ENCODE peak calls at places on chromosomes 5 and 9, in nine cellular contexts. H is tibial nerve, G is sigmoid colon, W is coronary artery, M is upper lobe of right lung, Y is GM23338, R is cardiac muscle cell, I is heart right ventricle, V is mammary epithelial cell. P is an unnamed sample.
A peak's percentile ranks its signal among the peaks of the same experiment; 100 is the strongest.

GRCh38 chr9:127281887-127282286 is 17.3 kb downstream of the GARNL3 start:
- DNase-seq in H (no peak), G (no peak), W (no peak), M (no peak), Y (no peak), R (no peak), I (no peak), V (no peak), P (no peak)

GRCh38 chr5:148785223-148785622 is 41.2 kb upstream of the ADRB2 start:
- DNase-seq in H (no peak), G (no peak), W (no peak), M (no peak), Y (no peak), R (no peak), I (no peak), V (no peak), P (no peak)

GRCh38 chr9:135751501-135751900 is 49.5 kb downstream of the KCNT1 start:
- DNase-seq in H (no peak), G (no peak), W (no peak), M (no peak), Y (no peak), R (no peak), I (no peak), V (no peak), P (no peak)

GRCh38 chr9:120080781-120081180 is 499.2 kb downstream of the CDK5RAP2 start:
- DNase-seq in H (no peak), G (no peak), W (no peak), M (no peak), Y (peak; percentile 8), R (no peak), I (no peak), V (no peak), P (no peak)

GRCh38 chr5:128537306-128537998 is 593 bp downstream of the FBN2 start:
- DNase-seq in H (no peak), G (no peak), W (no peak), M (peak; percentile 68), Y (peak; percentile 60), R (no peak), I (peak; percentile 24), V (peak; percentile 59), P (peak; percentile 36)

GRCh38 chr5:87746891-87747366 is 334.2 kb upstream of the CCNH start:
- DNase-seq in H (no peak), G (no peak), W (no peak), M (no peak), Y (no peak), R (no peak), I (no peak), V (peak; percentile 97), P (no peak)

GRCh38 chr9:129932303-129933151 is 97.3 kb downstream of the USP20 start:
- DNase-seq in H (no peak), G (no peak), W (no peak), M (no peak), Y (peak; percentile 19), R (no peak), I (peak; percentile 13), V (no peak), P (no peak)

GRCh38 chr9:93597142-93597706 is 20.8 kb downstream of the PHF2 start:
- DNase-seq in H (no peak), G (no peak), W (peak; percentile 49), M (peak; percentile 35), Y (no peak), R (no peak), I (no peak), V (no peak), P (no peak)

GRCh38 chr9:91360551-91361293 is 996 bp downstream of the AUH start:
- DNase-seq in H (no peak), G (no peak), W (no peak), M (no peak), Y (peak; percentile 85), R (peak; percentile 13), I (no peak), V (peak; percentile 24), P (no peak)

GRCh38 chr9:135827866-135828580 is 79.3 kb downstream of the CAMSAP1 start:
- DNase-seq in H (no peak), G (no peak), W (peak; percentile 45), M (peak; percentile 54), Y (no peak), R (no peak), I (no peak), V (no peak), P (no peak)

GRCh38 chr5:8861764-8862163 is 684.1 kb downstream of the SEMA5A start:
- DNase-seq in H (no peak), G (no peak), W (no peak), M (no peak), Y (no peak), R (no peak), I (no peak), V (peak; percentile 52), P (no peak)

GRCh38 chr9:15373201-15373530 is 49.5 kb upstream of the SNAPC3 start:
- DNase-seq in H (no peak), G (no peak), W (no peak), M (no peak), Y (no peak), R (no peak), I (no peak), V (no peak), P (no peak)

GRCh38 chr9:83707518-83707767 is 315 bp downstream of the UBQLN1 start:
- DNase-seq in H (peak; percentile 40), G (no peak), W (peak; percentile 92), M (no peak), Y (no peak), R (no peak), I (no peak), V (peak; percentile 84), P (no peak)

GRCh38 chr5:151925396-151925750 is 722 bp upstream of the GLRA1 start:
- DNase-seq in H (no peak), G (no peak), W (no peak), M (no peak), Y (peak; percentile 31), R (no peak), I (no peak), V (no peak), P (no peak)

GRCh38 chr5:76114192-76114795 is 31.1 kb downstream of the SV2C start:
- DNase-seq in H (no peak), G (no peak), W (no peak), M (no peak), Y (peak; percentile 50), R (no peak), I (peak; percentile 7), V (no peak), P (peak; percentile 16)
- H3K27ac ChIP-seq in H (no peak overlapping the region), G (no peak overlapping the region), W (no peak overlapping the region), M (no peak overlapping the region), Y (no peak overlapping the region), R (no peak overlapping the region), I (no peak overlapping the region), V (no peak overlapping the region), P (no peak overlapping the region)

GRCh38 chr9:16670791-16671190 is 199.7 kb downstream of the BNC2 start:
- DNase-seq in H (no peak), G (no peak), W (no peak), M (no peak), Y (no peak), R (no peak), I (no peak), V (no peak), P (no peak)

GRCh38 chr9:16668906-16669305 is 201.6 kb downstream of the BNC2 start:
- DNase-seq in H (no peak), G (no peak), W (no peak), M (no peak), Y (no peak), R (no peak), I (no peak), V (no peak), P (no peak)

GRCh38 chr9:16672501-16672900 is 198.0 kb downstream of the BNC2 start:
- DNase-seq in H (no peak), G (no peak), W (no peak), M (no peak), Y (no peak), R (no peak), I (no peak), V (no peak), P (no peak)

GRCh38 chr9:16673171-16673570 is 197.3 kb downstream of the BNC2 start:
- DNase-seq in H (no peak), G (no peak), W (no peak), M (no peak), Y (no peak), R (no peak), I (no peak), V (peak; percentile 18), P (no peak)

GRCh38 chr9:16671591-16672137 is 198.8 kb downstream of the BNC2 start:
- DNase-seq in H (no peak), G (no peak), W (no peak), M (no peak), Y (no peak), R (no peak), I (no peak), V (peak; percentile 91), P (no peak)
- H3K27ac ChIP-seq in H (no peak overlapping the region), G (no peak overlapping the region), W (no peak overlapping the region), M (no peak overlapping the region), Y (no peak overlapping the region), R (no peak overlapping the region), I (no peak overlapping the region), V (peak overlapping the region; percentile 24), P (no peak overlapping the region)

GRCh38 chr5:5335115-5335514 is 87.4 kb upstream of the ICE1 start:
- DNase-seq in H (no peak), G (no peak), W (no peak), M (no peak), Y (no peak), R (no peak), I (no peak), V (no peak), P (no peak)

GRCh38 chr5:5335708-5336211 is 86.7 kb upstream of the ICE1 start:
- DNase-seq in H (no peak), G (no peak), W (no peak), M (no peak), Y (no peak), R (no peak), I (no peak), V (peak; percentile 61), P (no peak)

GRCh38 chr5:5331838-5332237 is 90.6 kb upstream of the ICE1 start:
- DNase-seq in H (no peak), G (no peak), W (no peak), M (no peak), Y (no peak), R (no peak), I (no peak), V (no peak), P (no peak)

GRCh38 chr5:5330723-5331530 is 91.5 kb upstream of the ICE1 start:
- DNase-seq in H (no peak), G (no peak), W (no peak), M (no peak), Y (no peak), R (no peak), I (no peak), V (no peak), P (no peak)

DNA sequence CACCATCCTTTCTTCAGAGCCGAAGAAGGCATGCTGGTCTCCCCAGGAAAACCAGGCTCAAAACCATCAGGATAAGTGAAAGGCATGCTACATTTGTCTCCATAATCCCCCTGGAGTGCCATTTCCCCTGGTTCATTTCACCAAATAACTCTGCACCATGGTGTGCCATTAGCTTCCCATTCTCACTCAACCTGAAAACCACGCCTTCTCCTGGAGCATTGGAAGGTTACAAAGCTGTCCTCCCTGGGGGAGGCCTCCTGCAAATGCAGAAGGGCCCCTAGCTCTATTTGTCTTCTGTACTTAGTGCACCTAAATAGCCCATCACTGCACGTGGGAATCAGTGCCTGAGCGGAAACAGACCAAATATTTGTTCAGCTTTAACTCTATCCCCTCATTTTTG is 90.2 kb upstream of the ICE1 start:
- DNase-seq in H (no peak), G (no peak), W (no peak), M (no peak), Y (no peak), R (no peak), I (no peak), V (no peak), P (no peak)
- H3K27ac ChIP-seq in H (no peak overlapping the region), G (no peak overlapping the region), W (no peak overlapping the region), M (no peak overlapping the region), Y (no peak overlapping the region), R (no peak overlapping the region), I (no peak overlapping the region), V (no peak overlapping the region), P (no peak overlapping the region)

GRCh38 chr5:181181650-181182565 is 23.1 kb downstream of the TRIM7 start:
- DNase-seq in H (no peak), G (peak; percentile 77), W (no peak), M (peak; percentile 83), Y (peak; percentile 92), R (peak; percentile 83), I (peak; percentile 69), V (peak; percentile 56), P (peak; percentile 46)
- H3K27ac ChIP-seq in H (no peak overlapping the region), G (no peak overlapping the region), W (no peak overlapping the region), M (no peak overlapping the region), Y (no peak overlapping the region), R (no peak overlapping the region), I (no peak overlapping the region), V (no peak overlapping the region), P (no peak overlapping the region)

P was measured in uterus.